ENCODE peak calls at places on chromosomes 1 and 21, in nine cellular contexts. M is PC-3, R is epithelial cell of esophagus, Z is lung, G is activated B cell treated with CpG ODN at 0.5 μM for 24 hours, K is stomach, O is H9, V is psoas muscle, J is HFFc6. H is an unnamed sample.
A peak's percentile ranks its signal among the peaks of the same experiment; 100 is the strongest.

GRCh38 chr1:94304553-94304952 is 67.2 kb upstream of the ARHGAP29 start:
- DNase-seq in M (peak; percentile 88), R (peak; percentile 70), Z (no peak), G (no peak), K (no peak), O (no peak), V (no peak), J (peak; percentile 11), H (no peak)

GRCh38 chr1:210123383-210123782 is 109.2 kb upstream of the SERTAD4 start:
- DNase-seq in M (no peak), R (no peak), Z (no peak), G (no peak), K (no peak), O (no peak), V (no peak), J (no peak), H (no peak)

GRCh38 chr1:82549851-82550250 is 749.1 kb downstream of the ADGRL2 start:
- DNase-seq in M (no peak), R (no peak), Z (no peak), G (no peak), K (no peak), O (no peak), V (no peak), J (no peak), H (no peak)

GRCh38 chr1:80910426-80910825 is 890.3 kb upstream of the ADGRL2 start:
- DNase-seq in M (no peak), R (no peak), Z (no peak), G (no peak), K (no peak), O (no peak), V (no peak), J (no peak), H (no peak)

GRCh38 chr1:170153417-170153816 is 7.7 kb downstream of the NTMT2 start:
- DNase-seq in M (no peak), R (no peak), Z (no peak), G (no peak), K (no peak), O (no peak), V (no peak), J (no peak), H (no peak)

GRCh38 chr21:45537111-45537745 is 5.0 kb downstream of the SLC19A1 start:
- DNase-seq in M (no peak), R (no peak), Z (no peak), G (no peak), K (peak; percentile 25), O (no peak), V (peak; percentile 10), J (no peak), H (no peak)

GRCh38 chr1:167345386-167345733 is 124.7 kb downstream of the POU2F1 start:
- DNase-seq in M (no peak), R (no peak), Z (no peak), G (no peak), K (no peak), O (no peak), V (no peak), J (no peak), H (no peak)

GRCh38 chr1:54016343-54017282 is 1.4 kb downstream of the LDLRAD1 start:
- DNase-seq in M (peak; percentile 92), R (peak; percentile 94), Z (peak; percentile 46), G (no peak), K (peak; percentile 71), O (no peak), V (no peak), J (peak; percentile 15), H (no peak)

DNA sequence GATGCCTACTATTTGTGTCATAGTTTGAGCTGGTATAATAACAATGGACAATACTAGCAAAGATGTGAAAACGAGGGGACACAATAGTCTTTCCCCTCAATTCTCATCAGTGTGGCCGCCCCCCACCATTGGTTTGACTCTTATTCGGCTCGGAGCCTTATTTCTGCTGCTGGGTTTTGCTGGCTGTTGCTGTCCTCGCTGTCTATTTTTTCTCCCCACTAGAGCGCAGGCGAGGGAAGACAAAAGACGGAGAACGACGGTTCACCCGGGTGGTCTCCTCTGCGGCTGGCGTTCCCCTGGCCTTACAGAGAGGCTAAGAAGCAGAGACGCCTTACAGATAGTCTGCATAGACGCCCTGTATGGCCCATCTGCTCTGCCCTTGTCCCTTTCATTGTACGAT is 19.4 kb downstream of the CLIC6 start:
- DNase-seq in M (no peak), R (peak; percentile 29), Z (no peak), G (no peak), K (no peak), O (no peak), V (no peak), J (no peak), H (no peak)
- TF ChIP-seq CTCF in M (no peak), R (peak; percentile 57), Z (no peak), G (no peak), K (no peak), O (no peak), V (no peak), J (peak; percentile 79), H (no peak)

DNA sequence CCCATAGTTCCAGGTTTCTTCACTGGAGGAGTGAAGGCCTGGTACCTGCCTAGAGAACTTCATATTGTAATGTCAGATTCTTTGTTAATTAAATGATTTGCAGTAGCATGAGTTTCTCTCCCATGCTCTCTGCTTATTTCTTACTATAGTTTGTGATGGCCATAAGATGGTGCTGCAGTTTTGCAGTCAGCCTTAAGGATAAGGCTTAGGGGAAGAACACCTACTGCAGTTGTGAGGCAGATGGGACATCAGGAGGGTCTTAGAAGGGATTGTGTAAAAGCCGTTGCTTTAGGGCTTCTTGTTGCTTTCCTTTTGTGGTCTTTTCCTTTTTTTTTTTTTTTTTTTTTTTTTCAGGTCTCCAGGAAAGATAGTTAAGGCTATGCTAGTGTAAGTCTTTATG is 61.8 kb downstream of the MACF1 start:
- DNase-seq in M (peak; percentile 20), R (peak; percentile 27), Z (no peak), G (no peak), K (no peak), O (no peak), V (no peak), J (no peak), H (no peak)
- TF ChIP-seq CTCF in M (peak; percentile 41), R (peak; percentile 43), Z (no peak), G (no peak), K (no peak), O (peak; percentile 39), V (no peak), J (peak; percentile 40), H (no peak)

GRCh38 chr1:87167855-87168630 is 160.6 kb upstream of the LMO4 start:
- DNase-seq in M (no peak), R (no peak), Z (no peak), G (no peak), K (no peak), O (no peak), V (no peak), J (no peak), H (no peak)
- TF ChIP-seq CTCF in M (peak; percentile 53), R (peak; percentile 16), Z (no peak), G (no peak), K (no peak), O (peak; percentile 47), V (no peak), J (peak; percentile 57), H (no peak)

GRCh38 chr1:164774413-164774812 is 215.4 kb downstream of the PBX1 start:
- DNase-seq in M (no peak), R (no peak), Z (no peak), G (no peak), K (no peak), O (no peak), V (no peak), J (no peak), H (no peak)
- TF ChIP-seq CTCF in M (peak; percentile 29), R (no peak), Z (no peak), G (no peak), K (no peak), O (no peak), V (peak; percentile 8), J (peak; percentile 45), H (no peak)

GRCh38 chr21:37758997-37759396 is 157.3 kb downstream of the KCNJ6 start:
- DNase-seq in M (peak; percentile 53), R (peak; percentile 69), Z (no peak), G (no peak), K (peak; percentile 51), O (peak; percentile 79), V (no peak), J (peak; percentile 37), H (no peak)
- TF ChIP-seq CTCF in M (peak; percentile 59), R (peak; percentile 71), Z (no peak), G (no peak), K (no peak), O (peak; percentile 83), V (no peak), J (peak; percentile 79), H (no peak)

GRCh38 chr1:233300326-233300725 is 4.8 kb upstream of the PCNX2 start:
- DNase-seq in M (no peak), R (no peak), Z (no peak), G (no peak), K (no peak), O (no peak), V (no peak), J (no peak), H (no peak)
- TF ChIP-seq CTCF in M (no peak), R (no peak), Z (no peak), G (no peak), K (no peak), O (no peak), V (no peak), J (no peak), H (no peak)

GRCh38 chr21:37079211-37079824 is 6.3 kb downstream of the TTC3 start:
- DNase-seq in M (peak; percentile 34), R (peak; percentile 37), Z (no peak), G (no peak), K (no peak), O (no peak), V (no peak), J (no peak), H (no peak)
- TF ChIP-seq CTCF in M (peak; percentile 63), R (peak; percentile 55), Z (no peak), G (no peak), K (no peak), O (peak; percentile 51), V (peak; percentile 14), J (peak; percentile 66), H (no peak)

DNA sequence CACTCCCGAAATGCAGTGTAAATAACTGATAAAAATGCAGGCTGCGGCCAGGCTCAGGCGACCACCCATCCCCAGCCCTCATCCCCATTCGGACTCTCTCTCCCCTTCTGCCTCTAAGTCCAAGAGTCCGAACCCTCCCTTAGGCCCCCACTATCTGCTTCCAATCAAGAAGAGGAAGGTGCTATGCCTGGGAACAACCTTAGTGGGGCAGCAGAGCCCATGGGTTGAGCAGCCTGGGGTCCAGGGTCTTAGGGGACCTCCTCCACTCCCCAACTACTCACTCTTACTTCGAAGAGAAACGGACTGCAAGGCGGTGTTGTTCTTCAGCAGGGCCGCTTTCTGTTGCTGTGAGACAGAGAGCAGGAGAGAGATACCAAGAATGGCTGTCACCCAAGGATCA is 12.2 kb downstream of the ARHGEF2 start:
- DNase-seq in M (no peak), R (no peak), Z (no peak), G (no peak), K (no peak), O (no peak), V (no peak), J (no peak), H (no peak)
- TF ChIP-seq CTCF in M (no peak), R (no peak), Z (no peak), G (no peak), K (no peak), O (peak; percentile 62), V (peak; percentile 19), J (peak; percentile 31), H (no peak)